ENCODE peak calls at places on chromosomes 12 and 14, in nine cellular contexts. C is heart left ventricle, A is HCT116, Q is IMR-90, U is HepG2, B is prostate gland, R is A549, S is GM12878, I is esophagus squamous epithelium. W is an unnamed sample.

GRCh38 chr12:1429980-1430379 is 164.4 kb downstream of the FBXL14 start:
- DNase-seq in U (no peak), A (no peak), I (no peak), R (no peak), B (no peak), S (no peak), C (no peak), Q (peak; percentile 80), W (no peak)

GRCh38 chr12:76470028-76470939 is 89.3 kb downstream of the OSBPL8 start:
- DNase-seq in C (no peak), I (no peak), Q (peak; percentile 93), U (no peak), B (no peak), R (peak; percentile 47), A (no peak), S (peak; percentile 25), W (no peak)

GRCh38 chr12:107134558-107134957 is 41.2 kb upstream of the CRY1 start:
- DNase-seq in I (no peak), U (peak; percentile 73), S (no peak), R (peak; percentile 34), B (no peak), Q (no peak), A (peak; percentile 75), C (no peak), W (no peak)

GRCh38 chr12:52952082-52952801 is 3.3 kb downstream of the KRT18 start:
- DNase-seq in S (no peak), I (no peak), C (no peak), U (no peak), A (no peak), R (no peak), B (peak; percentile 63), Q (no peak), W (no peak)

GRCh38 chr12:27802511-27802910 is 22.5 kb upstream of the MANSC4 start:
- DNase-seq in Q (no peak), B (no peak), R (no peak), I (no peak), U (no peak), C (no peak), A (no peak), S (no peak), W (no peak)

GRCh38 chr12:2801044-2801783 is 6.4 kb downstream of the FKBP4 start:
- DNase-seq in Q (no peak), A (no peak), R (no peak), U (no peak), C (no peak), B (no peak), S (no peak), I (no peak), W (no peak)

GRCh38 chr12:109632299-109632698 is 58.7 kb downstream of the MVK start:
- DNase-seq in R (no peak), S (no peak), C (no peak), I (no peak), A (no peak), U (no peak), B (no peak), Q (no peak), W (no peak)

GRCh38 chr12:104219361-104219892 is 3.8 kb downstream of the TXNRD1 start:
- DNase-seq in S (no peak), U (peak; percentile 77), R (peak; percentile 87), A (peak; percentile 83), B (peak; percentile 51), I (no peak), C (no peak), Q (peak; percentile 98), W (peak; percentile 48)

GRCh38 chr12:64273527-64274403 is 51.7 kb upstream of the KICS2 start:
- DNase-seq in A (peak; percentile 53), R (peak; percentile 27), U (peak; percentile 6), I (no peak), C (no peak), B (no peak), Q (no peak), S (no peak), W (no peak)

GRCh38 chr14:36214476-36215216 is 38.1 kb upstream of the PTCSC3 start:
- DNase-seq in A (no peak), Q (no peak), C (no peak), I (no peak), S (no peak), B (no peak), U (no peak), R (no peak), W (no peak)

GRCh38 chr12:45648070-45648469 is 81.4 kb upstream of the ARID2 start:
- DNase-seq in B (no peak), C (no peak), R (no peak), A (no peak), I (no peak), S (no peak), U (peak; percentile 6), Q (no peak), W (no peak)

GRCh38 chr14:76138758-76139723 is 12.7 kb upstream of the GPATCH2L start:
- DNase-seq in R (no peak), I (no peak), U (no peak), S (no peak), B (no peak), Q (no peak), A (no peak), C (no peak), W (no peak)

DNA sequence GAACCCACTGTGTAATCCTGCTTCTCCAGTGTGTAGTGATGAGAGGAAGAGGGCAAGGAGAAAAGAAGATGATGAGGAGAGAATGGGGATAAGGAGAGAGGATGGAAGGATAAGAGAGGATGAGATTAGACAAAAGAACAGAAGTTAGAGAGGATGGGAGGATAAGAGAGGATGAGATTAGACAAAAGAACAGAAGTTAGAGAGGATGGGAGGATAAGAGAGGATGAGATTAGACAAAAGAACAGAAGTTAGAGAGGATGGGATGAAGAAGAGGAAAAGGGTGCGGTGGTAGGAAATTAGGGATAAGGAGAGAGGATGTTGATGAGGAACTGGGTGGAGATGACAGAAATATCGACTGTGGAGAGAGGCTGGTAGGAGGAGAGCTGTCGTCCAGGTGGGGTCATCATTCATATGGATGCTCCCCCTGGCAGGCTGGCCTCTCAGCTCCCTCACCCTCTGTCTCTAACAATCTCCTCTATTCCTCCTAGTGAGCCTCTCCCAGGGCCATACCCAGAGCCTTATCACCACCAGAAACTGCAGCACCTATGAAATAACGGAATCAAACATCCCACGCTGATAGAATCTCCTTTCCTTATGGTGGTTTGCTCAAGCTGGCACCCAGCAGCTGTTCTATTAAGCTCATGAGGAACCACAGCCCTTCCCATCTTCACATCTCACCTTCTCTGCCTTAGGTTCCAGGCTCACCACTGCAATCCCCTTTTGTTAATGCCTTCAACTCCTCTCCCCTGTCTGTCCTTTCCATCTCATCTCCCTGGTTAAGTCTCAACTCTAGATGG is 6.0 kb upstream of the CIROP start:
- DNase-seq in U (no peak), S (no peak), B (no peak), R (no peak), I (no peak), A (no peak), C (no peak), Q (no peak), W (no peak)
- TF ChIP-seq POLR2A in U (no peak), S (no peak), B (no peak), R (no peak), I (no peak), A (no peak), C (no peak), Q (no peak), W (no peak)

DNA sequence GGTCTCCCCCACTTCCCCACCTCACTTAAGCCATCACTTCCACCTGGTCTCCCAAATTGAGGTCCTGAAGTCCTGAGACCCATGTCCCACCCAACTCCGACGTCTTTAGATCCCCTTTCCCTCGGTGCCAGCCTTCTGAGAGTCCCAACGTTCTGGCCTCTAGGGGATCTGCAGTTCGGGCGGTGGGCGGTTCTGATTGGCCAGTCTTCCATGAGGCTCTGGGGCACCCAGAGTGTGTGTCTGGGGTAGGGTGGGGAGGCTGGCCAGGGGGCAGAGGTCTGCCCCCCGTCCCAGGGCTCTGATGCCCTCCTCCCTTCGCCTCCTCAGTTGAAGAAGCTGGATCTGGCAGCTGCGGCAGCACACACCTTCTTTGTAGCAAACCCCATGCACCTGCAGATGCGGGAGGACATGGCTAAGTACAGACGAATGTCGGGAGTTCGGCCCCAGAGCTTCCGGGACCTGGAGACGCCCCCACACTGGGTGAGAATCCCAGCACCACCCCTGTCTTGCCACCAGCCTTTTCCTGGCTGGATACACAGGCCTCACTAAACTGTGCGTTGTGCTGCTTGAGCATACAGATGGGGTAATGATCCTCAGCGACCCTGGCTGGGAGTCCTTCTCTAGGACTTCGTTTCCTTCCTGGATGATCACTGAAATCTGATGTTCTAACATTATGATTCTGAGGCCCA is 1.5 kb downstream of the P3H3 start:
- DNase-seq in I (no peak), Q (peak; percentile 43), S (no peak), C (no peak), U (peak; percentile 66), B (no peak), R (peak; percentile 64), A (peak; percentile 63), W (no peak)
- TF ChIP-seq CTCF in I (no peak), Q (peak; percentile 13), S (peak; percentile 1), C (no peak), U (peak; percentile 38), B (peak; percentile 24), R (no peak), A (no peak), W (no peak)

GRCh38 chr14:101964297-101965144 is at the start of gene DYNC1H1:
- DNase-seq in A (peak; percentile 73), B (peak; percentile 91), I (peak; percentile 66), R (peak; percentile 78), Q (peak; percentile 94), S (peak; percentile 27), U (peak; percentile 83), C (peak; percentile 97), W (peak; percentile 87)
- TF ChIP-seq POLR2A in A (peak; percentile 90), B (peak; percentile 99), I (peak; percentile 95), R (peak; percentile 97), Q (peak; percentile 97), S (peak; percentile 97), U (peak; percentile 96), C (peak; percentile 99), W (no peak)

GRCh38 chr12:93029091-93029490 is 100.0 kb upstream of the EEA1 start:
- DNase-seq in A (no peak), R (no peak), C (peak; percentile 58), U (no peak), I (no peak), Q (no peak), B (no peak), S (no peak), W (no peak)

GRCh38 chr12:93032748-93033147 is 103.7 kb upstream of the EEA1 start:
- DNase-seq in S (no peak), Q (peak; percentile 63), B (no peak), U (no peak), I (no peak), A (no peak), C (no peak), R (no peak), W (no peak)

GRCh38 chr12:93033948-93034347 is 104.9 kb upstream of the EEA1 start:
- DNase-seq in U (no peak), S (no peak), Q (no peak), I (no peak), C (no peak), B (no peak), A (no peak), R (no peak), W (no peak)

GRCh38 chr12:93025145-93026103 is 96.3 kb upstream of the EEA1 start:
- DNase-seq in S (peak; percentile 63), B (peak; percentile 21), U (no peak), R (peak; percentile 13), Q (peak; percentile 75), A (peak; percentile 45), C (no peak), I (no peak), W (no peak)

DNA sequence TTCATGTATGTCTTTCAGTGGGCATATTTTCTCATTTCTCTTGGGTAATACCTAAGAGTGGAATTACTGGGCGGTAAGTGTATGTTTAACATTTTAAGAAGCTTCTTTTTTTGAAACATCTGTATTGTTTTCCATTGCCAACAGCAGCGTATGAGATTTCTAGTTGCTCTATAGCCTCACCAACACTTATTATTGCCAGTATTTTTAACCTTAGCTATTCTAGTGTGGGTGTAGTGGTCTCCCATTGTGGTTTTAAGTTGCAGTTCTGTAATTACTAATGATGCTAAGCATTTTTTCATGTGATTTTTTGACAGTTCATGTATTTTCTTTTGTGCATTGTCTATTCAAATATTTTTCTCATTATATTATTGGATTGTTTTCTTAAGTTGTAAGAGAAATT is 101.9 kb upstream of the EEA1 start:
- DNase-seq in U (no peak), A (no peak), I (no peak), S (no peak), B (no peak), C (no peak), Q (no peak), R (no peak), W (no peak)
- TF ChIP-seq CTCF in U (no peak), A (no peak), I (no peak), S (no peak), B (no peak), C (no peak), Q (no peak), R (no peak), W (no peak)

W was measured in lower leg skin.